ENCODE peak calls at places on chromosomes 5 and 9, in seven cellular contexts. I is breast epithelium, E is prostate gland, F is vagina, O is HCT116, L is H1, H is GM12891. R is an unnamed sample.
A peak's percentile ranks its signal among the peaks of the same experiment; 100 is the strongest.

GRCh38 chr9:4678679-4679267 is 596 bp upstream of the CDC37L1 start:
- DNase-seq in F (no peak), O (no peak), E (no peak), L (no peak), H (no peak), I (no peak), R (no peak)

GRCh38 chr9:121587863-121588262 is 63.6 kb upstream of the DAB2IP start:
- DNase-seq in F (no peak), E (no peak), O (no peak), I (no peak), H (no peak), L (no peak), R (no peak)

GRCh38 chr5:172283862-172284274 is 304 bp upstream of the UBTD2 start:
- DNase-seq in H (peak; percentile 92), E (peak; percentile 82), O (no peak), I (peak; percentile 67), F (no peak), L (no peak), R (peak; percentile 91)

GRCh38 chr5:154611341-154611767 is 133.3 kb upstream of the HAND1 start:
- DNase-seq in H (no peak), I (no peak), E (no peak), O (no peak), F (no peak), L (no peak), R (no peak)

GRCh38 chr9:20355022-20355421 is 267.3 kb downstream of the MLLT3 start:
- DNase-seq in L (no peak), F (no peak), O (no peak), E (no peak), H (no peak), I (no peak), R (no peak)

GRCh38 chr9:26744362-26744965 is 148.1 kb downstream of the CAAP1 start:
- DNase-seq in H (no peak), L (no peak), O (peak; percentile 10), E (no peak), I (no peak), F (no peak), R (no peak)

GRCh38 chr5:60633336-60633735 is 66.6 kb downstream of the DEPDC1B start:
- DNase-seq in F (no peak), O (no peak), I (no peak), L (no peak), H (no peak), E (no peak), R (no peak)

GRCh38 chr9:132712753-132713152 is 42.5 kb downstream of the GTF3C4 start:
- DNase-seq in O (no peak), L (no peak), I (no peak), E (no peak), F (no peak), H (no peak), R (no peak)

GRCh38 chr5:62779010-62779422 is 200.4 kb downstream of the LRRC70 start:
- DNase-seq in I (no peak), E (peak; percentile 22), F (no peak), L (no peak), O (peak; percentile 48), H (peak; percentile 28), R (no peak)

GRCh38 chr5:74570250-74570649 is 70.3 kb downstream of the ENC1 start:
- DNase-seq in E (no peak), H (no peak), F (no peak), O (no peak), L (no peak), I (no peak), R (no peak)

GRCh38 chr5:117220730-117221129 is 646.1 kb upstream of the SEMA6A start:
- DNase-seq in F (no peak), I (no peak), H (no peak), E (no peak), L (no peak), O (no peak), R (no peak)

GRCh38 chr5:124908603-124909451 is 162.4 kb upstream of the ZNF608 start:
- DNase-seq in E (no peak), O (no peak), L (no peak), H (no peak), I (no peak), F (no peak), R (no peak)

GRCh38 chr5:135304352-135305221 is 94.4 kb downstream of the MACROH2A1 start:
- DNase-seq in O (no peak), E (no peak), F (peak; percentile 92), L (no peak), H (no peak), I (no peak), R (no peak)

GRCh38 chr9:15738011-15738410 is 185.2 kb downstream of the CCDC171 start:
- DNase-seq in H (no peak), I (no peak), O (no peak), F (no peak), L (no peak), E (no peak), R (no peak)

GRCh38 chr5:108876451-108876850 is 128.8 kb downstream of the FER start:
- DNase-seq in F (no peak), O (no peak), L (no peak), E (no peak), I (no peak), H (no peak), R (no peak)

GRCh38 chr9:88411471-88411870 is 23.2 kb downstream of the SPIN1 start:
- DNase-seq in E (no peak), O (no peak), L (no peak), I (no peak), H (no peak), F (no peak), R (no peak)

GRCh38 chr5:40221796-40222195 is 457.9 kb upstream of the PTGER4 start:
- DNase-seq in E (no peak), F (no peak), O (no peak), L (no peak), I (no peak), H (no peak), R (no peak)

GRCh38 chr5:145827275-145827674 is 7.9 kb downstream of the PRELID2 start:
- DNase-seq in H (no peak), F (no peak), O (no peak), L (no peak), I (no peak), E (no peak), R (no peak)

GRCh38 chr5:39526914-39527477 is 102.2 kb upstream of the DAB2 start:
- DNase-seq in F (no peak), L (no peak), O (no peak), E (no peak), I (no peak), H (no peak), R (no peak)

GRCh38 chr9:5879419-5880181 is 11.1 kb upstream of the MLANA start:
- DNase-seq in I (no peak), H (no peak), L (no peak), F (no peak), O (peak; percentile 88), E (no peak), R (no peak)
- TF ChIP-seq POLR2AphosphoS5 in I (no peak), H (no peak), L (no peak), F (no peak), O (peak; percentile 53), E (no peak), R (no peak)

DNA sequence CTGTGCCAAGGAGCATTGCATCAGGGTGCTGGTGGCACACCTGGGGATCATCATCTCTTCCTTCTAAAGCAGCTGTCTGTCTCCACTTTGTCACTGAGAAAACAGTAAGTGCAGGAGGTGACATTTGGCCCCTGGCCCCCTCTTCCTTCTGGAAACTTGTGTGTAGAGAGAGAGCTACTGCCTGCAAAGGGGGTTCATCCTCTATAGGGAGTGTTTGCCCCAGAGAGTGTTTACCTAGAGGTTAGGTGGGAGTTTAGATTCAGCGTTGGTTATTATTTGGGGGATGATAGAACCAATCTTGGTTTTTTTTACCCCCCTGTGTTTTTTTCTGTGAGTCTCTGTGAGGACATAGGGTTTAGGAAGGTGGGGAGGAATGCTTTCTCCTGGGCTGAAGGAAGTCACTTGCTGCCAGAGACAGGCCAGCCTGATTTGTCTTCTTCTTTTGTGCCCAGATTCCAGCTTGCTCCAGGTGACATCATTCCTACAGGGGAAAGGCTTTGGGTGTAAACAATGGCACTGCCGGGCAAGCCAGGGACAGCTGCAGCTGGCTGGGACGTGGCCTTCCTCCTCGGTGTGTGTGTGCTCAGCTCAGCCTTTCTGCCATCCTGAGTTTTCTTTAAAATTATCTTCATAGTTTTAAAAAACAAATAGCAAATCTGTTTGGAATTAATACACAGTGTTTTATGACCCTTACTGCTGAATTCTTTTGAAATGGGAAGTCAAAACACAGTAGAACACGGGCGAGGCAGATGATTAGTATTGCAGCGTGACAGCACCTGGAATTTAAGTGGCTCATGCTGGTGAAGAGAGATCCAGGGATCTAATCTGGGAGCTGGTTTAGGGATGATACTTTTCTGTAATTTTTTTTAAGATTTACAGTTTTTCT is 24.5 kb downstream of the PRRC2B start:
- DNase-seq in F (no peak), I (peak; percentile 85), O (no peak), H (no peak), L (no peak), E (peak; percentile 82), R (no peak)
- TF ChIP-seq POLR2AphosphoS5 in F (no peak), I (no peak), O (no peak), H (no peak), L (no peak), E (peak; percentile 83), R (no peak)

DNA sequence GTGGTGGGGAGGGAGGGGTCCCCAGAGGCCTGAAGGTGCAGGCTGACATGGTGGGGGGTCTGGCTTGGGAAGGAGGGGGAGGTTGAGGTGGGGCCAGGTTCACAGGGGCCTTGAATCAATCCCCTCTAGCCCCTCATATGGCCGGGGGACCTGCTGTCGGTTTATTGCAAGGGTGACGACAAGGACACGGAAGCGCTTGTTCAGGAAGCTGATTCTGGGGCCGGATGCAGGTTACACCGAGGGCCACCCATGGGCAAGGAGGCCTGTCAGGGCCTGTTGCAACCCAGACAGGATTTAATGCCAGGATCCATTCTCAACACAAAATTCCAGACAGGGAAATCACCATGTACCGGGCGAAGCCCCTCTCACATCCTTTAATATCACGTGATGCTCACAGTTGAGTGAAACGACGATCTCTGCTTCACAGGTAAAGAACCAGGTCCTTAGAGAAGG is 41.6 kb upstream of the SYNPO start:
- DNase-seq in E (peak; percentile 29), L (no peak), I (no peak), H (no peak), O (no peak), F (no peak), R (no peak)
- TF ChIP-seq POLR2AphosphoS5 in E (peak; percentile 21), L (no peak), I (no peak), H (no peak), O (no peak), F (no peak), R (no peak)

DNA sequence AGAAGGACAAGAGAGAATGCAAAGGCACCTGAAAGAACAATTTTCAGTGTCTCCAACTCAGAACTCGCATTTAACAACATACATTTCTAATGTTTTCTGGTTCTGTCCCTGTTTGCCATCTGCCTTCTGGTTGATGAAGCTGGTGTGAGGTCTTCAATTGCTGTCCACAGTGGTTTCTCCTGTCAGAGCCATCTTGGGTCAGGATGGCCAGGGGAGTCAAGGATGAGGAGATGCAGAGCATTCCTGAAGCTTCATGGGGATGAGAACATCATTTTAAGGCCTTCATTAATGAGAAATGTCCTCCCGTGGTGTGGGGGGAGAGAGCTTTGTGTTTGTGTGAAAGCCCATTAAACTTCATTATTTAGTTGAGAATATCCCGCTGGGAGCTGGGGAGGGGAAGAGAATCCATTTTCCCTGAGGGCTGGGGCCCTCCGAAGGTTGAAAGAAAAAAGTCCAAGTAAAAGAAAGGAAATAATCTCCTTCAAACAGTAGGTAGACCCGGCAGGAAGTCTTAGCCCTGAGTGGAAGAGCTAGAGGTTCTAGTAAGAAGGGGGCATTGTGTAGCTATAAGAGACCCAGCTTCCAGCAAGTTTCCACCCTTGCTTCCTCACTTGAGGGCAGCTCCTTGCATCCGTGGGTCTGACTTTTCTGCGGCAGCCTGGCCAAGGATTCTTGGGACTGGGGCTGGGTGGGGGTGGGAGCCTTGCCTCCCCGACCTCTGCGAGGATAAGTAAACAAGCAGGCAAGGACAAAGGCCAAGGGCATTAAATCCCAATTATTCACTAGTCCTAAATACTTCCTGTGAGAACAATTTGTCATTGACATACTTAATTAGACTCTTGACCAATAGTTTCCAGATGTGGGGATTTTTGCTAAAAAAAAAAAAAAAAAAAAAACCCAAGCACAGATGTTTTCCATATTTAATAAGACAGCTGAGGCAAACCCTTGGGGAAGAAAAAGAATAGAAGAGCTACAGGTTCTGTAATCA is 119.2 kb downstream of the MSX2 start:
- DNase-seq in F (no peak), H (no peak), E (no peak), I (no peak), L (peak; percentile 25), O (no peak), R (no peak)
- TF ChIP-seq POLR2AphosphoS5 in F (no peak), H (no peak), E (no peak), I (no peak), L (no peak), O (no peak), R (no peak)